ENCODE peak calls at places on chromosomes 12 and 14, in four cellular contexts. P, E, S and L are unnamed samples.

GRCh38 chr14:37974421-37974820 is 233.3 kb upstream of the SSTR1 start:
- DNase-seq in P (no peak), E (no peak), S (no peak), L (no peak)

GRCh38 chr14:54796961-54797360 is 105.7 kb downstream of the GCH1 start:
- DNase-seq in P (no peak), E (no peak), S (no peak), L (no peak)

GRCh38 chr12:117208811-117209455 is 18.7 kb upstream of the FBXO21 start:
- DNase-seq in P (no peak), E (no peak), S (no peak), L (no peak)

GRCh38 chr12:47954467-47955045 is 8.8 kb upstream of the TMEM106C start:
- DNase-seq in P (no peak), E (no peak), S (no peak), L (no peak)

GRCh38 chr12:58774731-58775130 is 145.6 kb downstream of the LRIG3 start:
- DNase-seq in P (no peak), E (no peak), S (no peak), L (no peak)

GRCh38 chr12:55443776-55444175 is at the start of gene OR6C2:
- DNase-seq in P (no peak), E (no peak), S (no peak), L (no peak)

GRCh38 chr12:101297661-101298060 is 17.8 kb downstream of the UTP20 start:
- DNase-seq in P (no peak), E (no peak), S (no peak), L (no peak)

GRCh38 chr12:114751712-114752111 is 67.7 kb upstream of the TBX3 start:
- DNase-seq in P (no peak), E (no peak), S (no peak), L (no peak)

GRCh38 chr12:3667485-3667884 is 85.4 kb downstream of the CRACR2A start:
- DNase-seq in P (peak), E (no peak), S (no peak), L (no peak)

GRCh38 chr12:22971771-22972191 is 346.8 kb downstream of the ETNK1 start:
- DNase-seq in P (no peak), E (no peak), S (no peak), L (no peak)

GRCh38 chr12:111322336-111323250 is 46.3 kb downstream of the PHETA1 start:
- DNase-seq in P (no peak), E (no peak), S (no peak), L (no peak)

GRCh38 chr12:88036368-88036965 is 7.3 kb upstream of the C12orf50 start:
- DNase-seq in P (no peak), E (no peak), S (no peak), L (no peak)

GRCh38 chr14:95409472-95410307 is 90.0 kb upstream of the CLMN start:
- DNase-seq in P (no peak), E (no peak), S (no peak), L (no peak)

GRCh38 chr12:25829192-25829591 is 129.3 kb upstream of the RASSF8 start:
- DNase-seq in P (peak), E (no peak), S (no peak), L (no peak)

GRCh38 chr12:5578775-5579174 is 146.9 kb downstream of the NTF3 start:
- DNase-seq in P (no peak), E (no peak), S (no peak), L (no peak)

GRCh38 chr12:15863258-15863835 is 18.8 kb upstream of the STRAP start:
- DNase-seq in P (no peak), E (no peak), S (no peak), L (peak)

GRCh38 chr14:61646366-61647101 is 48.8 kb upstream of the HIF1A start:
- DNase-seq in P (no peak), E (no peak), S (no peak), L (no peak)

GRCh38 chr12:43453761-43454160 is 98.2 kb downstream of the ADAMTS20 start:
- DNase-seq in P (no peak), E (no peak), S (no peak), L (no peak)

GRCh38 chr12:27505124-27505523 is 18.9 kb upstream of the PPFIBP1 start:
- DNase-seq in P (no peak), E (no peak), S (no peak), L (no peak)

GRCh38 chr14:93262446-93262845 is 55.4 kb downstream of the UBR7 start:
- DNase-seq in P (no peak), E (no peak), S (no peak), L (no peak)

DNA sequence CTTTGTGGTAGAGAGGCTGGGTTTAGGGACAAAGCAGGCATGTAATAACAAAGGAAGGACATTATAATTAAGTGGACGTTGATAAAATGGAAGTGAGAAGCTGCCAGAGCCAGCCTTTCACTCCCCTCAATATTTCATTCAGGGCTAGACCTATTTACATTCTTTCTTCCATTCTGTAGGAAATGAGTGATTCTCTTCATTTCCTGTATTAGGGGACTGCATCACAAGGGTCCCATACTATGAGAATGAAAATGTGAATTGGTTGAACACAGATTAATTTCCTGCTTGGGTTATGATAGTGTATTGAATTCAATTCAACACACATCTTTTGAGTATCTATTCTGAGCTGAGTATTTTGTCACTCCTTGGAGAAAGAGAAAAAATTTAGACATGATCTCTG is 143.0 kb downstream of the OTOGL start:
- DNase-seq in P (no peak), E (no peak), S (no peak), L (no peak)
- TF ChIP-seq RAD21 in P (no peak), E (no peak), S (no peak), L (no peak)

DNA sequence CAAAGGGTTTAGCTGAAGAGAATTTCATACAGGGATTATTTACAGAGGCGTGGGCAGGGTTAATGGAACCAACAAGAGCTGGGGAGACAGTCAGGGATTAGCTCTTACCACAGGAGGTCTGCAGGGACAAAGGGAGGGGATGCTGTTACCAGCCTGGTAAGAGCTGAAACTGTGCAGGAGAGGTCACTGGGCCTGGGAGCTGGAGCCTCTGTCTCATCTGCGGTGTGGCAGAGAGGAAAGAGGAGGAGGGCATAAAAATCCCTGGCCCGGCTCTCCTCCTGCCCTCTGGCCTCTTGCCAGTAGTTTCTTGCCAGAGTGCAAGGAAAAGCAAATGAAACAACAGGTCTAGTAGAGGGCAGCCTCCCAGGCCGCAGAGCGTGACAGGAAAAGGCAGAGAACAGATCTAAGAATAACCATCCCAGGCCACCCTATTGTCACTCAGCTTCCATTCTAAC is 18.9 kb upstream of the POC1B start:
- DNase-seq in P (peak), E (no peak), S (no peak), L (no peak)
- TF ChIP-seq PBX3 in P (no peak), E (no peak), S (no peak), L (no peak)

GRCh38 chr14:94341654-94342333 is 18.7 kb upstream of the SERPINA6 start:
- DNase-seq in P (no peak), E (no peak), S (no peak), L (no peak)
- TF ChIP-seq RAD21 in P (no peak), E (no peak), S (no peak), L (no peak)

DNA sequence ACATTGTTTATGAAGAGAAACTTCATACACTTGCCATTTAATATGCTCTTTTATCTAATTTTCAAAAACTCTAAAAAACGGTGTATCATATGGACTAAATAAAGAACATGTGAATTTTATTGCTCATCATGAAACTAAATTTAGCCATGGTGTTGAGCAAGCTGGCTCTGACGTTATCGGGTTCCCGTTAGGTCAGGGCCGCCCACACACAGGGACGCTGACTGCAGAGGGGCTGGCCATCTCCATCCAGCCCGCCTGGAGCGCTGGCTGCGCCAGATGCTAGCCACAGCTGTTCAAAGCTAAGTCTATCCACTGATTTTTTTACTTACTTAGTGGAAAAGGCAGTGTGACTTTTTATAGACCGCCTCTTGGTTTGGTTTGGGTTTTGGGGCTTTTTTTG is 36.5 kb upstream of the DYNC1H1 start:
- DNase-seq in P (no peak), E (no peak), S (peak), L (no peak)
- TF ChIP-seq PBX3 in P (no peak), E (no peak), S (no peak), L (no peak)

GRCh38 chr12:56688846-56689113 is 696 bp upstream of the PTGES3 start:
- DNase-seq in P (no peak), E (no peak), S (no peak), L (no peak)
- TF ChIP-seq RAD21 in P (no peak), E (no peak), S (no peak), L (no peak)

GRCh38 chr14:36663404-36664321 is 2.0 kb downstream of the PAX9 start:
- DNase-seq in P (no peak), E (no peak), S (no peak), L (no peak)
- TF ChIP-seq PBX3 in P (no peak), E (no peak), S (no peak), L (no peak)

GRCh38 chr12:13238204-13238603 is 41.7 kb downstream of the EMP1 start:
- DNase-seq in P (no peak), E (no peak), S (no peak), L (no peak)

GRCh38 chr12:13229504-13229903 is 33.0 kb downstream of the EMP1 start:
- DNase-seq in P (peak), E (no peak), S (no peak), L (no peak)

GRCh38 chr12:13230500-13230899 is 34.0 kb downstream of the EMP1 start:
- DNase-seq in P (no peak), E (no peak), S (no peak), L (no peak)

GRCh38 chr12:13228579-13228978 is 32.1 kb downstream of the EMP1 start:
- DNase-seq in P (no peak), E (no peak), S (no peak), L (no peak)

DNA sequence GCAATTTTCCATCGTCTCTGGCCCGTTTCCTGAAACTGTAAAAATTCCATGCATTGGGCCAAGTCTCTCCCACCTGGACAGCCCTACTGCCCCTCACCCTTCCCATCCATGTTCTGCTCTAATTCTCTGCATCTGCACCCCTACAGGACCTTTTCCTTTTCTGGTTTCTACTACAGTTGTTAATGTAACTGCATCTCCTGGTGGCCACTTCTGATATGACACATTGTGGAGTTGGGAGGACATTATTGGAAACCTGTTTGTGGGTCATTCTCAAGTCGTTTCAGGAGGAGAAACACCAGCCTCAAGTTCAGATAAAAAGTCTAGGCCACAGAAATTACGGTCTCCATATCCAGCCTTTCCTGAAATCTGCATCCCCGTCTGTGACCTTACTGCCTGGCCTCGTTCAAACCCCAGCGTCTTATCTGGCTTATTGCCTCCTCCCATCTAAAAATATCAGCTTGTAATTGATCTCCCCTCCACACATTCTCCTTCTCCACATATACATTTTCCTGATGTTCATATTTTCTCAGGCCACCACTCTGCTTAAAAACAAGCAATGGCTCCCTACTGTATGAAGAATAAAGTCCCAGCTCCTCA is 37.6 kb downstream of the EMP1 start:
- DNase-seq in P (peak), E (no peak), S (peak), L (peak)
- TF ChIP-seq RAD21 in P (peak), E (peak), S (peak), L (no peak)

GRCh38 chr12:10891937-10892336 is 7.9 kb upstream of the PRH1 start:
- DNase-seq in P (no peak), E (no peak), S (no peak), L (peak)

GRCh38 chr12:10884086-10884725 is at the start of gene PRH1:
- DNase-seq in P (no peak), E (no peak), S (no peak), L (peak)

DNA sequence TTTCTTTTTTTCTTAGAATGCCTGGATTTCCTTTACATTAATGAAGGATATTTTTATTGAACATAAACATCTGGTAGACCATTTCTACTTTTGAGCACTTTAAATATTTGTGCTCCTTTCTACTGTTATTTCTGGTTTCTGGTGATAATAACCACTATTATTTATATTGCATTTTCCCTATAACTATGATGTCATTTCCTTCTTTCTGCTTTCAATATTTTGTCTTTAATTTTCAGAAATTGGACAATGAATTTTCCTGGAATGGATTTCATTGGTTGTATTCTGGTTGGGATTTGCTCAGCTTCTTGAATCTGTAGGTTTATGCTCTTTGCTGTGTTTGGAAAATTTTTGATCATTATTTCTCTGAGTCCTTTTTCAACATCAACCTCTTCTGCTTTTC is 5.2 kb upstream of the PRH1 start:
- DNase-seq in P (no peak), E (no peak), S (no peak), L (no peak)
- TF ChIP-seq PBX3 in P (no peak), E (no peak), S (no peak), L (no peak)

DNA sequence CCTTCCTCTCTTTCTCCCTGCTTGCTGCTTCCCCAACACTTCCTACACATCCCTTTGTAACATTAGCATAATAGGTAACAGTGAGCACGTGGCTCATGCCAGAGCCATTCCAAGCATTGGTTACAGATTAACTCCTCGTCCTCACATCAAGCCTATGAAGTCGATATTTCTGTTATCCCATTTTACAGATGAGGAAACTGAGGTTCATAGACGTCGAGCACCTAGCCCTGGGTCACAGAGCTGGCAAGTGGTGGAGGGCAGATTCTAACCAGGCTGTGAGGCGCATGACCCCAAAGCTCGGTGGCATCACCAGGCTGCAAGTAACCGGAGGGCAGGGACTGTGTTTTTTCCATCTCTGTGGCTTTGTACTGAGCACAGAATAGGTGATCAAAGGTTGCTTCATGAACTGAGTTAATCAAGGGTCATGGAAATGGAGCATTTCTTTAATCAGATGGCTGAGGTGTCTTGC is 5.7 kb upstream of the SERPINA1 start:
- DNase-seq in P (no peak), E (no peak), S (no peak), L (peak)
- TF ChIP-seq RAD21 in P (no peak), E (no peak), S (no peak), L (no peak)

DNA sequence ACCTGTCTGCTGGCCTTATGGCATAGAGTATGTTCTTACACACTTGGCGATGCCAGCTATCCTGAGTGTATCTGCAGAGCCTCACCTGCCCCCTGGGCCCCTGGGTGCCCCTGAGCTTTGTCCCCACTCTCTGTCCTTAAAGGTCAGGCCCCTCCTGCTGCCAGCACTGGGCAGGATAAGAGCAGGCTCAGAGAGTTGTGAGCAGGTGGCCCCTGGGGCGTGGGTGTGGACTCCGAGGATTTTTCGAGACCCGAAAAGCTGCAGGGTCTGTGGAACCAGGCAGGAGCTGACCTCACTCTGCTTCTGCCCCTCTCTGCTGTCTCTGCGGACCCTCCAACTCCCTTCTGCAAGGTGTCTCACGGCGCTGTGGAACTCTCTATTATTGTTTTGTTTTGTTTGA is 8.2 kb downstream of the HIP1R start:
- DNase-seq in P (no peak), E (no peak), S (peak), L (no peak)
- TF ChIP-seq PBX3 in P (no peak), E (no peak), S (no peak), L (no peak)